ENCODE peak calls at places on chromosomes 7 and 10, in eight cellular contexts. B is trophoblast cell; H is activated CD4-positive, CD25-positive, alpha-beta regulatory T cell; D is non-pigmented ciliary epithelial cell; U is GM04503; Y is RCC 7860; C is pulmonary artery endothelial cell; G is C1 segment of cervical spinal cord. A is an unnamed sample.

GRCh38 chr7:18191329-18191728 is 163.7 kb upstream of the PRPS1L1 start:
- DNase-seq in Y (no peak), U (no peak), G (no peak), B (no peak), D (no peak), H (no peak), C (no peak), A (no peak)

GRCh38 chr10:119370972-119371703 is 163.8 kb downstream of the GRK5 start:
- DNase-seq in U (peak; percentile 96), Y (no peak), H (no peak), B (peak; percentile 94), C (peak; percentile 79), G (no peak), D (peak; percentile 46), A (no peak)

GRCh38 chr7:157339777-157340677 is 3.2 kb downstream of the DNAJB6 start:
- DNase-seq in U (no peak), C (no peak), D (no peak), H (peak; percentile 29), B (peak; percentile 93), Y (peak; percentile 45), G (peak; percentile 24), A (no peak)

GRCh38 chr7:107201795-107202450 is 33.1 kb downstream of the HBP1 start:
- DNase-seq in B (peak; percentile 70), Y (no peak), C (no peak), U (no peak), G (no peak), H (no peak), D (no peak), A (no peak)

GRCh38 chr10:14585287-14586193 is 189.2 kb downstream of the FAM107B start:
- DNase-seq in Y (peak; percentile 8), H (no peak), C (no peak), B (no peak), G (no peak), U (no peak), D (no peak), A (no peak)

GRCh38 chr7:65477326-65477725 is 103.7 kb downstream of the ZNF92 start:
- DNase-seq in D (no peak), Y (no peak), B (no peak), C (no peak), G (no peak), H (no peak), U (no peak), A (no peak)

GRCh38 chr7:135736586-135737305 is 8.8 kb upstream of the SLC13A4 start:
- DNase-seq in H (no peak), B (no peak), Y (no peak), C (no peak), G (no peak), D (no peak), U (no peak), A (no peak)

GRCh38 chr10:61795551-61795950 is 105.9 kb upstream of the ARID5B start:
- DNase-seq in G (no peak), Y (no peak), U (no peak), H (no peak), B (peak; percentile 6), D (no peak), C (no peak), A (no peak)

GRCh38 chr7:6577369-6578113 is at the start of gene ZDHHC4:
- DNase-seq in D (peak; percentile 47), C (peak; percentile 49), H (peak; percentile 70), G (peak; percentile 86), U (peak; percentile 47), Y (peak; percentile 66), B (peak; percentile 93), A (peak; percentile 86)

GRCh38 chr7:135385209-135385608 is 124.7 kb downstream of the CNOT4 start:
- DNase-seq in C (no peak), G (no peak), H (no peak), U (no peak), D (peak; percentile 54), Y (no peak), B (no peak), A (no peak)

GRCh38 chr10:102918817-102919236 is 733 bp downstream of the CNNM2 start:
- DNase-seq in C (no peak), Y (no peak), B (no peak), D (no peak), U (no peak), H (no peak), G (no peak), A (no peak)

GRCh38 chr10:93280699-93281366 is 201.3 kb downstream of the MYOF start:
- DNase-seq in Y (no peak), U (no peak), C (no peak), G (no peak), H (no peak), D (no peak), B (no peak), A (no peak)

GRCh38 chr7:6226194-6226799 is 46.1 kb downstream of the CYTH3 start:
- DNase-seq in U (peak; percentile 69), G (no peak), Y (no peak), D (no peak), B (peak; percentile 35), C (no peak), H (no peak), A (no peak)

GRCh38 chr7:151038951-151039849 is 9.1 kb upstream of the ASIC3 start:
- DNase-seq in C (peak; percentile 88), H (peak; percentile 34), G (no peak), U (peak; percentile 71), Y (peak; percentile 100), D (peak; percentile 75), B (peak; percentile 66), A (no peak)

GRCh38 chr10:101331960-101332359 is 22.0 kb upstream of the BTRC start:
- DNase-seq in Y (no peak), C (no peak), H (no peak), D (no peak), U (no peak), G (no peak), B (no peak), A (no peak)

GRCh38 chr7:50743893-50744292 is 38.8 kb downstream of the GRB10 start:
- DNase-seq in C (no peak), B (no peak), D (no peak), G (no peak), Y (no peak), U (no peak), H (no peak), A (no peak)

GRCh38 chr7:108109216-108109908 is 20.8 kb downstream of the LAMB4 start:
- DNase-seq in Y (no peak), U (no peak), C (no peak), B (no peak), H (no peak), D (no peak), G (no peak), A (no peak)

GRCh38 chr10:71611131-71611530 is 108.4 kb downstream of the C10orf105 start:
- DNase-seq in C (no peak), B (no peak), H (no peak), G (peak; percentile 51), D (no peak), Y (no peak), U (no peak), A (no peak)

GRCh38 chr7:99473315-99473596 is 566 bp downstream of the ZNF789 start:
- DNase-seq in B (peak; percentile 59), Y (peak; percentile 62), U (peak; percentile 56), C (peak; percentile 50), H (no peak), D (peak; percentile 71), G (no peak), A (no peak)

GRCh38 chr7:114889646-114890285 is 32.1 kb upstream of the MDFIC start:
- DNase-seq in H (no peak), Y (peak; percentile 95), C (peak; percentile 63), D (peak; percentile 99), G (no peak), U (peak; percentile 94), B (peak; percentile 77), A (no peak)

GRCh38 chr7:135169141-135169935 is 1.2 kb downstream of the CYREN start:
- DNase-seq in G (no peak), Y (peak; percentile 74), D (no peak), U (no peak), B (peak; percentile 47), H (no peak), C (no peak), A (no peak)

GRCh38 chr10:79137826-79138225 is 69.1 kb downstream of the ZMIZ1 start:
- DNase-seq in C (no peak), U (no peak), Y (no peak), G (no peak), D (no peak), B (no peak), H (no peak), A (no peak)

GRCh38 chr10:63630928-63631685 is 109.9 kb downstream of the REEP3 start:
- DNase-seq in C (peak; percentile 57), D (no peak), B (no peak), H (no peak), U (no peak), G (no peak), Y (no peak), A (no peak)

GRCh38 chr7:24722386-24723177 is 34.7 kb downstream of the GSDME start:
- DNase-seq in H (no peak), Y (no peak), G (peak; percentile 13), B (peak; percentile 9), D (no peak), U (no peak), C (no peak), A (no peak)

GRCh38 chr10:1632596-1632995 is 104.7 kb downstream of the ADARB2 start:
- DNase-seq in D (no peak), G (no peak), B (no peak), H (no peak), Y (no peak), C (no peak), U (no peak), A (no peak)

GRCh38 chr7:50632561-50633413 is 67.6 kb upstream of the DDC start:
- DNase-seq in B (peak; percentile 89), Y (peak; percentile 24), U (no peak), H (peak; percentile 31), C (no peak), D (no peak), G (no peak), A (no peak)

GRCh38 chr10:69180525-69181204 is 631 bp downstream of the SUPV3L1 start:
- DNase-seq in C (no peak), U (no peak), G (peak; percentile 14), Y (peak; percentile 34), D (no peak), B (no peak), H (no peak), A (no peak)

GRCh38 chr7:2657920-2658671 is 26.3 kb downstream of the TTYH3 start:
- DNase-seq in Y (no peak), D (no peak), U (no peak), B (no peak), H (no peak), G (no peak), C (no peak), A (no peak)

GRCh38 chr10:130493446-130494198 is 357.4 kb downstream of the GLRX3 start:
- DNase-seq in H (no peak), Y (no peak), C (no peak), D (no peak), G (no peak), U (no peak), B (peak; percentile 80), A (no peak)

GRCh38 chr10:70358446-70358845 is 24.0 kb downstream of the LRRC20 start:
- DNase-seq in D (no peak), H (no peak), Y (no peak), U (no peak), C (no peak), G (no peak), B (no peak), A (no peak)

GRCh38 chr10:50367732-50368131 is 116.4 kb upstream of the ASAH2 start:
- DNase-seq in H (no peak), C (peak; percentile 10), B (peak; percentile 56), Y (peak; percentile 21), G (no peak), U (no peak), D (no peak), A (no peak)

GRCh38 chr7:94580601-94581000 is 71.0 kb downstream of the CASD1 start:
- DNase-seq in U (peak; percentile 24), C (no peak), H (no peak), D (peak; percentile 20), G (no peak), Y (no peak), B (peak; percentile 90), A (no peak)

GRCh38 chr10:133039107-133039822 is 48.5 kb upstream of the ADGRA1 start:
- DNase-seq in B (no peak), G (no peak), U (no peak), H (no peak), Y (no peak), C (no peak), D (no peak), A (no peak)

GRCh38 chr7:141788296-141788695 is 1.7 kb upstream of the TAS2R5 start:
- DNase-seq in Y (no peak), G (no peak), H (no peak), C (peak; percentile 73), B (no peak), U (no peak), D (no peak), A (no peak)

A was measured in type B pancreatic cell.